ENCODE peak calls at places on chromosomes 16 and 17, in six cellular contexts. One of them, this sample, is unnamed.

GRCh38 chr16:88907768-88908167 is 41.3 kb upstream of the PABPN1L start:
- DNase-seq in Peyer's patch: no peak
- DNase-seq in A549: peak; percentile 43
- DNase-seq in heart left ventricle: no peak
- DNase-seq in IMR-90: peak; percentile 56
- DNase-seq in stomach: no peak
- DNase-seq in this sample: peak; percentile 60

GRCh38 chr16:56354746-56355145 is 70.6 kb downstream of the AMFR start:
- DNase-seq in stomach: peak; percentile 20
- DNase-seq in A549: no peak
- DNase-seq in IMR-90: no peak
- DNase-seq in Peyer's patch: no peak
- DNase-seq in heart left ventricle: no peak
- DNase-seq in this sample: no peak

GRCh38 chr17:10871914-10872313 is 34.0 kb upstream of the PIRT start:
- DNase-seq in A549: no peak
- DNase-seq in IMR-90: no peak
- DNase-seq in stomach: peak; percentile 67
- DNase-seq in Peyer's patch: no peak
- DNase-seq in heart left ventricle: no peak
- DNase-seq in this sample: no peak

GRCh38 chr17:3558603-3559269 is 1.1 kb upstream of the TRPV3 start:
- DNase-seq in IMR-90: peak; percentile 92
- DNase-seq in stomach: peak; percentile 48
- DNase-seq in heart left ventricle: no peak
- DNase-seq in Peyer's patch: peak; percentile 81
- DNase-seq in A549: no peak
- DNase-seq in this sample: peak; percentile 54

GRCh38 chr17:44829558-44830358 is at the start of gene GJC1:
- DNase-seq in Peyer's patch: no peak
- DNase-seq in A549: peak; percentile 48
- DNase-seq in IMR-90: no peak
- DNase-seq in heart left ventricle: peak; percentile 69
- DNase-seq in stomach: no peak
- DNase-seq in this sample: peak; percentile 74

GRCh38 chr17:752620-753219 is 656 bp upstream of the GEMIN4 start:
- DNase-seq in A549: peak; percentile 48
- DNase-seq in Peyer's patch: peak; percentile 61
- DNase-seq in stomach: peak; percentile 76
- DNase-seq in heart left ventricle: peak; percentile 81
- DNase-seq in IMR-90: peak; percentile 49
- DNase-seq in this sample: no peak

GRCh38 chr16:70575376-70575775 is 51.8 kb downstream of the SF3B3 start:
- DNase-seq in stomach: no peak
- DNase-seq in A549: no peak
- DNase-seq in heart left ventricle: no peak
- DNase-seq in Peyer's patch: no peak
- DNase-seq in IMR-90: no peak
- DNase-seq in this sample: no peak

GRCh38 chr17:3951420-3951819 is 12.8 kb downstream of the ATP2A3 start:
- DNase-seq in stomach: no peak
- DNase-seq in A549: no peak
- DNase-seq in heart left ventricle: no peak
- DNase-seq in Peyer's patch: no peak
- DNase-seq in IMR-90: no peak
- DNase-seq in this sample: no peak

GRCh38 chr17:48915459-48916282 is 7.5 kb downstream of the UBE2Z start:
- DNase-seq in stomach: peak; percentile 31
- DNase-seq in heart left ventricle: no peak
- DNase-seq in A549: peak; percentile 70
- DNase-seq in Peyer's patch: no peak
- DNase-seq in IMR-90: peak; percentile 93
- DNase-seq in this sample: peak; percentile 82

GRCh38 chr17:31424944-31425582 is 33.6 kb downstream of the RAB11FIP4 start:
- DNase-seq in Peyer's patch: no peak
- DNase-seq in A549: no peak
- DNase-seq in stomach: peak; percentile 31
- DNase-seq in IMR-90: peak; percentile 12
- DNase-seq in heart left ventricle: no peak
- DNase-seq in this sample: no peak

DNA sequence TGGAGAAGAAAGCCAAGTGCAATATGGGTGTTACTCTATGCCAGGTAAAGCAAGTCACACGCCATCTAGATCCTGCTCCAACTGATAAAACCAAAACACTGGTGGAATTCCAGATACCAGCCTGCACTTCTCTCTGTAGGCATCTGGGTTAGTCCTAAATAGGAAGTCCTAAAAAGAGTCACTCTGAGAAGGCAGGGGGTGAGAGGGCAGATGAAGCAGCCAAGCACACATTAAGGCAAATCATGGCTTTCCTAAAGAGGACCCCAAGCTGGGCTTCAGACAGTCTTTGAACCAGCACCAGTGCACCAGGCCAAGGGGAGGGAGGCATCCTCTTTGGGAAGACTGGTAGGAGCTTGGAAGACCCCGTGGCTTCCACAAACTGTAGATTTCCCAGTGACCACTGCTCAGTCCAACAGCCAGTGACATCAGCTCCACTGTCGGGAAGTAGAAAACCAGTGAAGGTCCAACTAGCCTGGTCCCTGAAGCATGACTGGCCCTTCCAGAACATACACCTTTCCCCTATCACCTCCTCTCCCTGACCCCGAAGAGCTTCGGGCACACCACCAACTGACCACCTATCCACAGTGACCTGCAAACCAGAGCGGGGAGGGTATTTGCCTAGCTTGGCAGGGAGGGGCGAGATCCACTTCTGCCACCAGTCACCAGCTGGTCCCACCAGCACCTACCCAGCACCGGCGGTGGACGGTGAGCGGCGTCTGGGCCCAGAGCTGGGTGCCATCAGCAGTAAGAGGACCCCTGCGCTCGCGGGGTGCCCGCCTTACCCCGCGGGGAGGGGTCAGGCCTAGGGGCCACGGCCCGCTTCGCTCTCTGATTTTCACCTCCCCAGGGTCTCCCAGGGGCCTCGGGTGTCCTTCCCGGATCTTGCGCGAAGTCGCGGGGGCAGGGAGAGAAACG is 1.0 kb downstream of the LITAF start:
- DNase-seq in A549: peak; percentile 42
- DNase-seq in heart left ventricle: peak; percentile 41
- DNase-seq in Peyer's patch: peak; percentile 55
- DNase-seq in IMR-90: peak; percentile 33
- DNase-seq in stomach: peak; percentile 42
- DNase-seq in this sample: no peak
- TF ChIP-seq POLR2A in A549: no peak
- TF ChIP-seq POLR2A in heart left ventricle: no peak
- TF ChIP-seq POLR2A in Peyer's patch: no peak
- TF ChIP-seq POLR2A in IMR-90: no peak
- TF ChIP-seq POLR2A in stomach: no peak
- TF ChIP-seq POLR2A in this sample: no peak

GRCh38 chr17:80372922-80373570 is 41.9 kb upstream of the ENDOV start:
- DNase-seq in A549: no peak
- DNase-seq in stomach: no peak
- DNase-seq in IMR-90: no peak
- DNase-seq in heart left ventricle: no peak
- DNase-seq in Peyer's patch: peak; percentile 39
- DNase-seq in this sample: no peak
- TF ChIP-seq POLR2A in A549: no peak
- TF ChIP-seq POLR2A in stomach: no peak
- TF ChIP-seq POLR2A in IMR-90: no peak
- TF ChIP-seq POLR2A in heart left ventricle: no peak
- TF ChIP-seq POLR2A in Peyer's patch: no peak
- TF ChIP-seq POLR2A in this sample: no peak

GRCh38 chr17:5078106-5079028 is at the start of gene ZFP3:
- DNase-seq in A549: peak; percentile 92
- DNase-seq in stomach: peak; percentile 87
- DNase-seq in Peyer's patch: peak; percentile 93
- DNase-seq in heart left ventricle: peak; percentile 92
- DNase-seq in IMR-90: peak; percentile 68
- DNase-seq in this sample: no peak
- TF ChIP-seq POLR2A in A549: peak; percentile 7
- TF ChIP-seq POLR2A in stomach: no peak
- TF ChIP-seq POLR2A in Peyer's patch: peak; percentile 47
- TF ChIP-seq POLR2A in heart left ventricle: peak; percentile 63
- TF ChIP-seq POLR2A in IMR-90: no peak
- TF ChIP-seq POLR2A in this sample: peak; percentile 59

GRCh38 chr17:76353599-76354316 is at the start of gene PRPSAP1:
- DNase-seq in stomach: peak; percentile 88
- DNase-seq in IMR-90: peak; percentile 87
- DNase-seq in Peyer's patch: peak; percentile 93
- DNase-seq in A549: peak; percentile 95
- DNase-seq in heart left ventricle: peak; percentile 90
- DNase-seq in this sample: peak; percentile 82
- TF ChIP-seq POLR2A in stomach: no peak
- TF ChIP-seq POLR2A in IMR-90: peak; percentile 93
- TF ChIP-seq POLR2A in Peyer's patch: peak; percentile 66
- TF ChIP-seq POLR2A in A549: peak; percentile 98
- TF ChIP-seq POLR2A in heart left ventricle: peak; percentile 65
- TF ChIP-seq POLR2A in this sample: peak; percentile 99